ENCODE peak calls at places on chromosomes 7 and 10, in four cellular contexts. G is SK-MEL-5, Q is brain microvascular endothelial cell, D is nucleus accumbens. Y is an unnamed sample.

GRCh38 chr10:29618341-29619171 is 16.2 kb downstream of the SVIL start:
- DNase-seq in G (no peak), Q (no peak), D (no peak), Y (no peak)

GRCh38 chr7:43454936-43455518 is 127.9 kb upstream of the STK17A start:
- DNase-seq in G (peak), Q (peak), D (no peak), Y (peak)

GRCh38 chr7:130345725-130346124 is 1.1 kb downstream of the CPA5 start:
- DNase-seq in G (no peak), Q (no peak), D (no peak), Y (no peak)

GRCh38 chr10:24718031-24718855 is 5.4 kb downstream of the ARHGAP21 start:
- DNase-seq in G (no peak), Q (peak), D (no peak), Y (peak)

GRCh38 chr10:17557459-17557858 is 59.7 kb downstream of the HACD1 start:
- DNase-seq in G (no peak), Q (no peak), D (no peak), Y (no peak)

GRCh38 chr7:145893925-145894535 is 222.6 kb upstream of the CNTNAP2 start:
- DNase-seq in G (no peak), Q (no peak), D (no peak), Y (no peak)

GRCh38 chr10:93435621-93436385 is 46.3 kb downstream of the MYOF start:
- DNase-seq in G (peak), Q (peak), D (no peak), Y (no peak)

GRCh38 chr10:3225589-3225988 is 53.0 kb upstream of the PITRM1 start:
- DNase-seq in G (no peak), Q (peak), D (no peak), Y (peak)

GRCh38 chr10:117927334-117927733 is 119.4 kb downstream of the RAB11FIP2 start:
- DNase-seq in G (no peak), Q (no peak), D (no peak), Y (no peak)

GRCh38 chr7:129089521-129090212 is 34.8 kb upstream of the TNPO3 start:
- DNase-seq in G (no peak), Q (peak), D (no peak), Y (no peak)

GRCh38 chr10:113153493-113154127 is 203.6 kb downstream of the TCF7L2 start:
- DNase-seq in G (no peak), Q (no peak), D (no peak), Y (no peak)

GRCh38 chr7:5231811-5232484 is 41.9 kb downstream of the WIPI2 start:
- DNase-seq in G (no peak), Q (no peak), D (no peak), Y (no peak)

GRCh38 chr7:123871998-123872867 is 27.3 kb downstream of the HYAL4 start:
- DNase-seq in G (peak), Q (peak), D (peak), Y (peak)

GRCh38 chr10:125257521-125258105 is 97.2 kb upstream of the CTBP2 start:
- DNase-seq in G (no peak), Q (no peak), D (no peak), Y (no peak)

GRCh38 chr7:146830686-146831085 is 714.1 kb downstream of the CNTNAP2 start:
- DNase-seq in G (no peak), Q (no peak), D (no peak), Y (no peak)

GRCh38 chr10:69089638-69090599 is 2.0 kb downstream of the SRGN start:
- DNase-seq in G (no peak), Q (peak), D (no peak), Y (no peak)

GRCh38 chr10:120607016-120607709 is 150.1 kb downstream of the PLPP4 start:
- DNase-seq in G (no peak), Q (peak), D (no peak), Y (peak)

GRCh38 chr7:107505997-107506682 is 36.3 kb downstream of the GPR22 start:
- DNase-seq in G (peak), Q (no peak), D (no peak), Y (no peak)

GRCh38 chr7:114662002-114662677 is 247.5 kb downstream of the FOXP2 start:
- DNase-seq in G (no peak), Q (no peak), D (no peak), Y (no peak)

GRCh38 chr10:76981251-76981650 is 656.4 kb downstream of the KCNMA1 start:
- DNase-seq in G (no peak), Q (no peak), D (no peak), Y (no peak)

GRCh38 chr7:26538683-26539082 is 247.0 kb downstream of the SNX10 start:
- DNase-seq in G (no peak), Q (no peak), D (no peak), Y (no peak)

Y was measured in HFFc6.